ENCODE peak calls at places on chromosomes 2 and 18, in five cellular contexts. Y is iris pigment epithelial cell; D is stimulated activated CD4-positive, alpha-beta T cell treated with anti-CD3 and anti-CD28 coated beads, Interleukin-15, amount 100 ng/mL, for 24 hours; X is GM13976; S is M059J. J is an unnamed sample.
A peak's percentile ranks its signal among the peaks of the same experiment; 100 is the strongest.

GRCh38 chr18:59357928-59358327 is 1.1 kb downstream of the LMAN1 start:
- DNase-seq in D (no peak), Y (peak; percentile 83), S (peak; percentile 86), X (no peak), J (peak; percentile 77)

GRCh38 chr2:185618630-185619029 is 120.0 kb upstream of the FSIP2 start:
- DNase-seq in S (peak; percentile 43), Y (peak; percentile 30), X (no peak), D (no peak), J (peak; percentile 56)

GRCh38 chr2:136134126-136134525 is 16.2 kb upstream of the CXCR4 start:
- DNase-seq in Y (no peak), S (no peak), D (peak; percentile 68), X (peak; percentile 30), J (no peak)

GRCh38 chr2:71299507-71299906 is 32.1 kb upstream of the ZNF638 start:
- DNase-seq in Y (peak; percentile 27), D (no peak), S (peak; percentile 40), X (peak; percentile 46), J (peak; percentile 16)

GRCh38 chr2:200380833-200381542 is 74.5 kb downstream of the SPATS2L start:
- DNase-seq in X (no peak), Y (peak; percentile 87), S (peak; percentile 83), D (no peak), J (peak; percentile 79)

GRCh38 chr2:238441262-238442114 is 14.8 kb downstream of the ASB1 start:
- DNase-seq in X (no peak), S (no peak), D (no peak), Y (peak; percentile 43), J (no peak)

GRCh38 chr18:31398191-31398590 is 21.6 kb downstream of the DSG4 start:
- DNase-seq in S (no peak), X (no peak), Y (no peak), D (no peak), J (no peak)

GRCh38 chr2:108184421-108184820 is 55.3 kb upstream of the SULT1C3 start:
- DNase-seq in X (no peak), S (peak; percentile 36), D (no peak), Y (peak; percentile 55), J (no peak)

GRCh38 chr2:23469142-23469540 is 84.2 kb downstream of the KLHL29 start:
- DNase-seq in D (no peak), S (no peak), Y (no peak), X (no peak), J (no peak)

GRCh38 chr2:145874466-145874865 is 1354.5 kb upstream of the ZEB2 start:
- DNase-seq in X (no peak), D (no peak), S (peak; percentile 8), Y (peak; percentile 84), J (peak; percentile 54)

GRCh38 chr2:46621499-46621898 is 142.1 kb downstream of the TMEM247 start:
- DNase-seq in D (no peak), Y (no peak), S (no peak), X (no peak), J (no peak)

GRCh38 chr18:39870586-39870985 is 2084.4 kb upstream of the PIK3C3 start:
- DNase-seq in S (peak; percentile 39), Y (peak; percentile 80), X (no peak), D (no peak), J (peak; percentile 5)

GRCh38 chr2:144011098-144011497 is 508.8 kb downstream of the ZEB2 start:
- DNase-seq in S (no peak), D (no peak), Y (no peak), X (no peak), J (no peak)

GRCh38 chr2:56684371-56684770 is 500.6 kb downstream of the CCDC85A start:
- DNase-seq in X (no peak), Y (no peak), S (no peak), D (no peak), J (no peak)

GRCh38 chr2:101737478-101738240 is 40.2 kb downstream of the MAP4K4 start:
- DNase-seq in D (no peak), X (no peak), Y (peak; percentile 65), S (no peak), J (peak; percentile 89)

GRCh38 chr2:85871494-85872164 is 17.2 kb downstream of the ST3GAL5 start:
- DNase-seq in X (no peak), Y (no peak), S (no peak), D (no peak), J (no peak)

GRCh38 chr18:48777026-48777736 is 173.6 kb downstream of the SMAD7 start:
- DNase-seq in Y (peak; percentile 48), D (peak; percentile 78), S (peak; percentile 28), X (peak; percentile 93), J (peak; percentile 12)

GRCh38 chr2:217691920-217692666 is 310.7 kb downstream of the TNS1 start:
- DNase-seq in X (no peak), Y (no peak), D (no peak), S (peak; percentile 80), J (peak; percentile 72)

GRCh38 chr2:23430263-23430662 is 45.3 kb downstream of the KLHL29 start:
- DNase-seq in X (no peak), D (no peak), Y (peak; percentile 86), S (peak; percentile 57), J (no peak)

GRCh38 chr2:44672431-44672830 is 269.1 kb upstream of the SIX3 start:
- DNase-seq in D (no peak), X (no peak), Y (no peak), S (no peak), J (no peak)

GRCh38 chr2:136117909-136118818 is at the start of gene CXCR4:
- DNase-seq in Y (peak; percentile 32), D (peak; percentile 82), X (peak; percentile 93), S (peak; percentile 27), J (peak; percentile 21)

GRCh38 chr2:16626497-16626896 is 39.1 kb downstream of the CYRIA start:
- DNase-seq in D (no peak), X (no peak), S (no peak), Y (peak; percentile 78), J (no peak)

GRCh38 chr2:159758686-159759085 is 39.3 kb downstream of the CD302 start:
- DNase-seq in X (no peak), Y (peak; percentile 42), D (no peak), S (peak; percentile 30), J (no peak)

GRCh38 chr2:197209274-197209673 is 101.3 kb downstream of the ANKRD44 start:
- DNase-seq in Y (no peak), S (no peak), X (no peak), D (peak; percentile 15), J (no peak)

GRCh38 chr2:156818221-156818620 is 382.0 kb downstream of the GPD2 start:
- DNase-seq in D (no peak), X (no peak), S (no peak), Y (no peak), J (no peak)

GRCh38 chr2:190507135-190507534 is 27.4 kb downstream of the NEMP2 start:
- DNase-seq in D (no peak), X (no peak), S (no peak), Y (no peak), J (no peak)

J was measured in mammary epithelial cell.